ENCODE peak calls at places on chromosomes 16 and 17, in eight cellular contexts. Z is adrenal gland, D is MM.1S, F is MCF 10A, O is A549, J is body of pancreas, M is left ventricle myocardium inferior, T is brain microvascular endothelial cell. E is an unnamed sample.

GRCh38 chr17:79852748-79853147 is 13.5 kb upstream of the CBX4 start:
- DNase-seq in Z (no peak), T (no peak), D (peak; percentile 54), F (peak; percentile 46), O (no peak), J (peak; percentile 37), M (no peak), E (no peak)

GRCh38 chr17:79945591-79946255 is 89.9 kb downstream of the TBC1D16 start:
- DNase-seq in J (no peak), D (no peak), M (peak; percentile 7), Z (no peak), O (no peak), T (no peak), F (no peak), E (peak; percentile 9)

GRCh38 chr16:14232106-14232890 is 161.2 kb downstream of the MRTFB start:
- DNase-seq in O (no peak), Z (no peak), F (no peak), D (no peak), T (no peak), J (peak; percentile 53), M (no peak), E (no peak)

GRCh38 chr17:49213399-49213798 is 2.9 kb downstream of the ABI3 start:
- DNase-seq in T (no peak), Z (no peak), M (no peak), F (no peak), O (no peak), J (no peak), D (no peak), E (no peak)

GRCh38 chr17:51346218-51346982 is 86.1 kb downstream of the UTP18 start:
- DNase-seq in D (no peak), J (no peak), M (no peak), O (no peak), T (no peak), F (no peak), Z (no peak), E (no peak)

GRCh38 chr17:77281904-77282367 is 141.2 kb downstream of the SEC14L1 start:
- DNase-seq in O (peak; percentile 74), Z (no peak), D (peak; percentile 23), F (peak; percentile 72), J (no peak), T (no peak), M (no peak), E (no peak)

GRCh38 chr17:78357177-78357586 is 2.7 kb downstream of the SOCS3 start:
- DNase-seq in J (peak; percentile 55), Z (peak; percentile 83), O (no peak), T (no peak), M (peak; percentile 58), D (no peak), F (peak; percentile 44), E (no peak)

GRCh38 chr17:34993031-34993430 is 12.7 kb downstream of the LIG3 start:
- DNase-seq in J (no peak), M (no peak), Z (no peak), T (no peak), F (no peak), O (no peak), D (no peak), E (no peak)

GRCh38 chr17:77269696-77270681 is 129.2 kb downstream of the SEC14L1 start:
- DNase-seq in Z (no peak), T (no peak), O (no peak), J (no peak), F (no peak), D (no peak), M (no peak), E (no peak)

GRCh38 chr17:42060231-42060630 is 9.8 kb upstream of the C17orf113 start:
- DNase-seq in J (no peak), M (no peak), F (no peak), D (no peak), T (no peak), O (no peak), Z (no peak), E (no peak)

GRCh38 chr16:53911506-53911905 is 207.6 kb downstream of the FTO start:
- DNase-seq in F (peak; percentile 57), O (no peak), Z (no peak), D (no peak), J (no peak), T (no peak), M (no peak), E (no peak)

GRCh38 chr16:69921125-69921524 is 30.0 kb upstream of the CLEC18A start:
- DNase-seq in D (no peak), Z (no peak), O (no peak), F (no peak), M (no peak), J (no peak), T (peak; percentile 16), E (no peak)

GRCh38 chr17:75876190-75876937 is 2.0 kb downstream of the TRIM47 start:
- DNase-seq in D (peak; percentile 95), F (no peak), T (no peak), Z (peak; percentile 92), O (peak; percentile 74), J (peak; percentile 88), M (peak; percentile 51), E (peak; percentile 50)

GRCh38 chr17:75877752-75878173 is 618 bp downstream of the TRIM47 start:
- DNase-seq in Z (peak; percentile 73), F (peak; percentile 76), O (no peak), T (peak; percentile 33), M (peak; percentile 75), J (peak; percentile 82), D (peak; percentile 82), E (peak; percentile 73)

GRCh38 chr17:75876938-75877751 is 1.2 kb downstream of the TRIM47 start:
- DNase-seq in D (peak; percentile 85), M (peak; percentile 96), F (peak; percentile 98), T (peak; percentile 84), Z (peak; percentile 97), J (peak; percentile 90), O (peak; percentile 85), E (no peak)

GRCh38 chr17:75875940-75876189 is 2.5 kb downstream of the TRIM47 start:
- DNase-seq in Z (no peak), T (no peak), J (peak; percentile 67), O (no peak), D (no peak), F (peak; percentile 92), M (no peak), E (no peak)

DNA sequence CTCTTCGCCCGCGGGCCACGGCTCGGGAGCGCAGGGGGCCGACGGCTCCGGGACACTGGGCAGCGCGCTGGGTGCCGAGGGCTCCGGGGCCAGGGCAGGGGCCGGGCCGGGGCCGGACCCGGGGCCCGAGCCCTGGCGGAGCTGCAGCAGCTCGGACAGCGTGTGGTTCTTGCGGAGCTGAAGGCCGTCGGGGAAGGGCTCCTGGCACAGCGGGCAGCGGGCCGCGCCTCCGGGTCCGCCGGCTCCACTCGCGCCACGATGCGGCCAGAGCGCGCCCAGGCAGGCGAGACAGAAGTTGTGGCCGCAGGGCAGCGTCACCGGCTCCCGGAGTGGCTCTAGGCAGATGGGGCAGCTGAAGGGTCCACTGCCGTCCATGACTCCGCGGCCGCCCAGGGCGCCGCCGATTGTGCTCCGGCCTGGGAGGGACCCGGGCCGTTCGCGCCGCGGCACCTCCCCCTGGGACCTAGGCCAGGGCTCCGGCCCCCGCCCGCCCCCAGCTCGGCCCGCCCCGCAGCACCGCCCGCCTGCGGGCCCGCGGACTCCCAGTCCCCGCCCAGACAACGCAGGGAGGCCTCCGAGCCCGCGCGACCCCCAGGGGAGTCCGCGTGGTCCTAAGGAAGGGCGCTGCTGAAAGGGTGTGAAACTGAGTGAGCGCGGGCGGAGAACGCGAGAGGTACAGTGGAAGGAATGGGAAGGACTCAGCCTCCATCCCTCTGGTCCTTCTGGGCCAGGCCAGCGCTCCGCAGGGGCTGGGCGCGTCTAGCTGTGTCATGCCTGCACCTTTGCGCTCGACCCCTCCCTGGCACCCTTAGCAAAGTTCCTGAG is at the start of gene TRIM47:
- DNase-seq in D (peak; percentile 80), J (peak; percentile 66), F (peak; percentile 64), O (peak; percentile 75), T (peak; percentile 28), Z (peak; percentile 63), M (peak; percentile 80), E (no peak)
- TF ChIP-seq CTCF in D (no peak), J (peak; percentile 40), F (no peak), O (peak; percentile 15), T (peak; percentile 39), Z (no peak), M (peak; percentile 29), E (no peak)

GRCh38 chr16:2278272-2278608 is 10.3 kb upstream of the RNPS1 start:
- DNase-seq in T (no peak), M (no peak), O (peak; percentile 33), Z (no peak), J (no peak), F (no peak), D (no peak), E (no peak)
- TF ChIP-seq CTCF in T (peak; percentile 35), M (no peak), O (no peak), Z (no peak), J (no peak), F (no peak), D (peak; percentile 27), E (no peak)

GRCh38 chr17:57550671-57551315 is 194.3 kb downstream of the CCDC182 start:
- DNase-seq in D (no peak), J (no peak), Z (no peak), M (no peak), F (no peak), O (no peak), T (no peak), E (no peak)

GRCh38 chr17:57551321-57552079 is 193.6 kb downstream of the CCDC182 start:
- DNase-seq in F (no peak), T (no peak), M (no peak), D (peak; percentile 96), Z (no peak), J (no peak), O (no peak), E (peak; percentile 61)

GRCh38 chr17:57553991-57554825 is 190.9 kb downstream of the CCDC182 start:
- DNase-seq in J (no peak), T (no peak), D (no peak), O (no peak), M (no peak), F (no peak), Z (no peak), E (no peak)

GRCh38 chr17:57553525-57553924 is 191.6 kb downstream of the CCDC182 start:
- DNase-seq in O (no peak), J (no peak), M (no peak), Z (peak; percentile 87), D (no peak), F (no peak), T (no peak), E (no peak)

GRCh38 chr17:57552114-57552601 is 192.9 kb downstream of the CCDC182 start:
- DNase-seq in O (no peak), M (no peak), Z (no peak), D (no peak), T (peak; percentile 18), F (no peak), J (no peak), E (peak; percentile 46)
- TF ChIP-seq CTCF in O (no peak), M (peak; percentile 54), Z (peak; percentile 31), D (no peak), T (peak; percentile 82), F (no peak), J (no peak), E (no peak)

DNA sequence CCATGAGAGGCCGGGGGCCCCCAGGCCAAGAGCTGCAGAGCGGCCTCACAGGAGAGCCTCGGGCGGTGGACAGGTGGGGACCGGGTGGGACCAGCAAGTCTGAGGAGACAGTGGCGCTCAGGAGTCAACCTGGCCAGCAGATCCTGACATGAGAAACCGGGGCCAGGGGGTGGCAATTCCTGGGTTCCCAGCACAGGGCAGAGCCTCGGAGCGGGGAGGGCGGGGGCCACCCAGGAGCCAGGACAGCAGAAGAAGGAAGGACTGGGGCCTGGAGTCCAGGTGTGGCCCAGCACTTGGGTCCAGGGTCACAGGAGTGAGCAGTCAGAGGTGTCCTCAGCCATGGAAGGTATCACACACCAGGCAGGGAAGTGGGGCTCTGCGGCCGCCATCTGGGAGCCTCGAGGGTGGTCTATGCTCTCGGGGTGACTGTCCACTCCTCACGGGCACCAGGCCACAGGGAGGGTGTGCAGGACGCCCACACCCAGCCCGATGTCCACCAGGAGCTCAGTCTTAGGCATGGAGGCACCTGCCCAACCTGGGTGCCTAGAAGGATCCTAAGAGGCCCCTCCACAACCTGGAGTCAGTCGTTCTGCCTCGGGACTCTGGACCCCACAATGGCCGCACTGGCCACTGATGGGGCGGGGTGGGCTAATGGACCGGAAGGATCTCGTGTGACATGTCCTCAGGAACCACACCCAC is 29.1 kb downstream of the PIEZO1 start:
- DNase-seq in O (no peak), Z (no peak), M (no peak), D (no peak), J (no peak), F (no peak), T (no peak), E (no peak)
- TF ChIP-seq CTCF in O (no peak), Z (no peak), M (no peak), D (no peak), J (no peak), F (peak; percentile 40), T (no peak), E (no peak)